ENCODE peak calls at places on chromosomes 16 and 17, in four cellular contexts. L is B cell, P is foreskin fibroblast, U is hepatocyte. H is an unnamed sample.
A peak's percentile ranks its signal among the peaks of the same experiment; 100 is the strongest.

GRCh38 chr16:27724491-27724878 is 174.5 kb downstream of the KATNIP start:
- DNase-seq in U (no peak), L (no peak), P (no peak), H (no peak)

GRCh38 chr17:21677911-21678310 is 14.4 kb upstream of the KCNJ18 start:
- DNase-seq in L (no peak), P (no peak), U (no peak), H (no peak)

GRCh38 chr16:68480084-68480995 is 32.0 kb upstream of the SMPD3 start:
- DNase-seq in P (no peak), L (no peak), U (no peak), H (no peak)

GRCh38 chr17:75873587-75874322 is 4.6 kb downstream of the TRIM47 start:
- DNase-seq in U (no peak), L (no peak), P (no peak), H (no peak)

GRCh38 chr16:68921654-68922053 is 78.3 kb downstream of the TANGO6 start:
- DNase-seq in U (peak; percentile 85), P (no peak), L (no peak), H (no peak)

GRCh38 chr16:51305337-51305736 is 154.3 kb upstream of the SALL1 start:
- DNase-seq in L (no peak), U (no peak), P (no peak), H (no peak)

GRCh38 chr17:27751166-27751565 is 49.2 kb downstream of the NOS2 start:
- DNase-seq in L (no peak), P (no peak), U (no peak), H (no peak)

GRCh38 chr16:73065617-73066313 is 17.8 kb upstream of the ZFHX3 start:
- DNase-seq in P (no peak), U (no peak), L (no peak), H (no peak)

GRCh38 chr16:69494993-69495392 is 70.6 kb downstream of the CYB5B start:
- DNase-seq in L (no peak), U (no peak), P (no peak), H (peak; percentile 48)

GRCh38 chr17:6426356-6427101 is 8.4 kb downstream of the AIPL1 start:
- DNase-seq in U (no peak), P (no peak), L (no peak), H (peak; percentile 28)

GRCh38 chr16:1407749-1408148 is 6.8 kb downstream of the UNKL start:
- DNase-seq in U (no peak), P (peak; percentile 23), L (no peak), H (no peak)

GRCh38 chr17:47837401-47838039 is 3.6 kb downstream of the SCRN2 start:
- DNase-seq in L (no peak), P (no peak), U (no peak), H (no peak)

GRCh38 chr16:72099377-72099818 is 5.8 kb downstream of the DHX38 start:
- DNase-seq in P (peak; percentile 33), L (peak; percentile 55), U (peak; percentile 75), H (peak; percentile 73)

GRCh38 chr17:57433396-57433944 is 177.1 kb downstream of the MSI2 start:
- DNase-seq in U (no peak), P (no peak), L (no peak), H (no peak)

GRCh38 chr17:50003916-50004315 is 8.9 kb upstream of the DLX3 start:
- DNase-seq in L (no peak), U (no peak), P (no peak), H (no peak)

GRCh38 chr16:30121741-30122620 is 1.0 kb downstream of the MAPK3 start:
- DNase-seq in P (no peak), L (no peak), U (no peak), H (no peak)

GRCh38 chr16:67271446-67271845 is 7.9 kb upstream of the PLEKHG4 start:
- DNase-seq in P (no peak), L (no peak), U (no peak), H (no peak)

GRCh38 chr16:84138824-84139627 is 6.0 kb downstream of the HSDL1 start:
- DNase-seq in P (peak; percentile 30), U (peak; percentile 67), L (no peak), H (peak; percentile 83)

GRCh38 chr17:73410586-73411329 is 99.0 kb upstream of the CDC42EP4 start:
- DNase-seq in L (no peak), P (no peak), U (no peak), H (no peak)

GRCh38 chr17:58517378-58517927 is 3.0 kb upstream of the MTMR4 start:
- DNase-seq in U (no peak), P (no peak), L (no peak), H (no peak)

GRCh38 chr17:58521680-58522079 is 7.2 kb upstream of the MTMR4 start:
- DNase-seq in L (peak; percentile 25), U (no peak), P (no peak), H (no peak)

GRCh38 chr17:58517928-58518609 is 3.6 kb upstream of the MTMR4 start:
- DNase-seq in L (peak; percentile 100), U (peak; percentile 100), P (peak; percentile 100), H (peak; percentile 96)

GRCh38 chr17:58516644-58517377 is 2.4 kb upstream of the MTMR4 start:
- DNase-seq in U (peak; percentile 67), L (no peak), P (no peak), H (no peak)

DNA sequence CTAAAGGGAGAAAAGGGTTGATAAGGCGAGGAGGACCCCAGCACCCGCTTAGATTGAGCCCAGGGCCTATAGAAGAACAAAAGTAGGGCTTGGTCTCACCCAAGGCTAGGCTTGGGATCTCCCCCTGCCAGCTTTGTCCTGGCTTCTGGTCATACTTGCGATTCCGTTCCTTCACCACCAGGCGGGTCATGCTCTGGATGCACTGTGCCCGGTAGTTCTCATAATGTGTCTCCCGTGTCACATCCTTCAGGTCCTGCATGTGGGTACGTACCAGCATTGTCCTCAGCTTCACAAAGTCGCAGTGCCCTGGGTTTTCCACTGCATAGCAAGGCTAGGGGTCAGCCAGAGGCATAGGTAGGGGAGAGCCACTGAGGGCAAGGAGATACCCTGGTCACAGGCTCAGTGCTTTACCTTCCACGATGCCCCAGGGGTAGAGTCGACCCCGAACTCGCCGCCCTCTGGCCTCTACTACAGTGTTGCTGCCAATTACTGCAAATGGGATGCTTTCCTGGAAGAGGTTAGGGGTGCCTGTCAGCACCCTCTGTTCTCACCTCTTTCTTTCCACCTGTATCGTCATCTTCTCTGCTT is 6.5 kb upstream of the MTMR4 start:
- DNase-seq in U (peak; percentile 51), L (peak; percentile 37), P (no peak), H (no peak)
- TF ChIP-seq CTCF in U (peak; percentile 36), L (peak; percentile 42), P (peak; percentile 31), H (no peak)

GRCh38 chr17:78002166-78002565 is 43.7 kb downstream of the TNRC6C start:
- DNase-seq in U (no peak), L (no peak), P (no peak), H (no peak)
- TF ChIP-seq CTCF in U (no peak), L (no peak), P (no peak), H (no peak)

GRCh38 chr17:64291268-64291851 is 28.3 kb upstream of the TEX2 start:
- DNase-seq in U (no peak), P (no peak), L (no peak), H (no peak)
- TF ChIP-seq CTCF in U (peak; percentile 25), P (no peak), L (peak; percentile 52), H (no peak)

GRCh38 chr17:32460054-32460453 is 15.7 kb downstream of the PSMD11 start:
- DNase-seq in U (no peak), P (no peak), L (no peak), H (no peak)

GRCh38 chr17:32461498-32461852 is 17.2 kb downstream of the PSMD11 start:
- DNase-seq in U (no peak), P (no peak), L (no peak), H (no peak)

GRCh38 chr17:32458367-32458766 is 14.1 kb downstream of the PSMD11 start:
- DNase-seq in P (no peak), U (no peak), L (no peak), H (no peak)

GRCh38 chr17:32463304-32463703 is 19.0 kb downstream of the PSMD11 start:
- DNase-seq in L (no peak), U (no peak), P (no peak), H (no peak)

DNA sequence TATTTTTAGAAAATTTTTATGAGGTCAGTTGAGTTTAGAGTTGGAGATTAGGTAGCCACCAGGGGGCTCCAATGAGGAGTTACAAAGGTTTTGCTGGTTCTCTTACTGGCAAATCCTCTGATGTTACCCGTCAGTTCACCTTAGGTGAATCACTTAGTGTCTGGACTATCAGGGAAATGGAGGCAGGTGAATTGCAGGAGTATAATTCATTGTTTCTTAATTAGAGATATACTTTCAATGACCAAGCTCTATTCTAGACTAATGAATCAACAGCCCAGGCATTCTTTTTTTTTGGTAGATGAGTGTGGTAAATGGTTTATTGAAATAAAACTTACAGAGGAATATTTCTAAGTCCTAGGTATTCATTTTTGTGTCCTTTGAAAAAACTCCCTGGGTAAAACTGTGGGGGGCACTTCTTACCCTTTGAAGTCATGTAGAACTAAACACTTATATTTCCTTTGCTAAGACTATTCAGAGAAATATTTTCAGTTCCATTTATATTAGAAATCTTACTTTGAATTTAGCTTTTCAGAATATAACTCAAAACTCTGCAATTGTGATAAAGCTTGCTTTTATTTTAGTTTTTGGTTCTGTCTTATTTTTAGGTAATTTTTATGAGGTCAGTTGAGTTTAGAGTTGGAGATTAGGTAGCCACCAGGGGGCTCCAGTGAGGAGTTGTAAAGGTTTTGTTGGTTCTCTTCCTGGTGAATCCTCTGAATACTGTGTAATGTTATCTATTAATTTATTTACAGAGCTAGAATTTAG is 17.7 kb downstream of the PSMD11 start:
- DNase-seq in P (peak; percentile 35), L (peak; percentile 63), U (peak; percentile 72), H (peak; percentile 60)
- TF ChIP-seq CTCF in P (peak; percentile 72), L (peak; percentile 72), U (peak; percentile 52), H (peak; percentile 24)

GRCh38 chr16:66095676-66096075 is 270.8 kb upstream of the CDH5 start:
- DNase-seq in L (no peak), P (no peak), U (no peak), H (no peak)
- TF ChIP-seq CTCF in L (no peak), P (no peak), U (no peak), H (no peak)